ENCODE peak calls at places on chromosomes 4 and X, in seven cellular contexts. One of them, this sample, is unnamed.

GRCh38 chrX:15465347-15465746 is 27.8 kb downstream of the PIR start:
- DNase-seq in SK-N-SH: peak
- DNase-seq in K562: no peak
- DNase-seq in HCT116: no peak
- DNase-seq in HepG2: no peak
- DNase-seq in GM12878: peak
- DNase-seq in H1: no peak
- DNase-seq in this sample: no peak

GRCh38 chr4:3336389-3337356 is 43.9 kb downstream of the RGS12 start:
- DNase-seq in SK-N-SH: no peak
- DNase-seq in K562: no peak
- DNase-seq in HCT116: no peak
- DNase-seq in HepG2: no peak
- DNase-seq in GM12878: no peak
- DNase-seq in H1: no peak
- DNase-seq in this sample: no peak

GRCh38 chrX:149374751-149375150 is 130.4 kb downstream of the IDS start:
- DNase-seq in SK-N-SH: no peak
- DNase-seq in K562: no peak
- DNase-seq in HCT116: no peak
- DNase-seq in HepG2: no peak
- DNase-seq in GM12878: no peak
- DNase-seq in H1: no peak
- DNase-seq in this sample: no peak

GRCh38 chr4:6270691-6271121 is 1.1 kb downstream of the WFS1 start:
- DNase-seq in SK-N-SH: no peak
- DNase-seq in K562: no peak
- DNase-seq in HCT116: no peak
- DNase-seq in HepG2: no peak
- DNase-seq in GM12878: no peak
- DNase-seq in H1: no peak
- DNase-seq in this sample: no peak

GRCh38 chrX:30027636-30028035 is 187.7 kb upstream of the MAGEB2 start:
- DNase-seq in SK-N-SH: no peak
- DNase-seq in K562: no peak
- DNase-seq in HCT116: no peak
- DNase-seq in HepG2: no peak
- DNase-seq in GM12878: no peak
- DNase-seq in H1: no peak
- DNase-seq in this sample: no peak

GRCh38 chr4:113444386-113444785 is 317.2 kb downstream of the CAMK2D start:
- DNase-seq in SK-N-SH: no peak
- DNase-seq in K562: no peak
- DNase-seq in HCT116: no peak
- DNase-seq in HepG2: no peak
- DNase-seq in GM12878: no peak
- DNase-seq in H1: no peak
- DNase-seq in this sample: no peak

GRCh38 chr4:109631709-109632108 is 71.5 kb downstream of the CASP6 start:
- DNase-seq in SK-N-SH: no peak
- DNase-seq in K562: no peak
- DNase-seq in HCT116: no peak
- DNase-seq in HepG2: no peak
- DNase-seq in GM12878: no peak
- DNase-seq in H1: no peak
- DNase-seq in this sample: no peak

GRCh38 chr4:158710814-158711213 is 12.4 kb downstream of the PPID start:
- DNase-seq in SK-N-SH: no peak
- DNase-seq in K562: no peak
- DNase-seq in HCT116: no peak
- DNase-seq in HepG2: no peak
- DNase-seq in GM12878: no peak
- DNase-seq in H1: no peak
- DNase-seq in this sample: no peak

GRCh38 chr4:76300012-76300411 is 6.5 kb upstream of the STBD1 start:
- DNase-seq in SK-N-SH: no peak
- DNase-seq in K562: no peak
- DNase-seq in HCT116: no peak
- DNase-seq in HepG2: no peak
- DNase-seq in GM12878: no peak
- DNase-seq in H1: no peak
- DNase-seq in this sample: no peak

GRCh38 chrX:49986058-49986457 is 63.7 kb downstream of the CLCN5 start:
- DNase-seq in SK-N-SH: peak
- DNase-seq in K562: no peak
- DNase-seq in HCT116: no peak
- DNase-seq in HepG2: no peak
- DNase-seq in GM12878: no peak
- DNase-seq in H1: no peak
- DNase-seq in this sample: no peak

GRCh38 chrX:1661048-1661921 is 46.4 kb downstream of the ASMT start:
- DNase-seq in SK-N-SH: no peak
- DNase-seq in K562: peak
- DNase-seq in HCT116: peak
- DNase-seq in HepG2: peak
- DNase-seq in GM12878: peak
- DNase-seq in H1: peak
- DNase-seq in this sample: no peak

GRCh38 chr4:110637408-110638131 is 14.7 kb upstream of the PITX2 start:
- DNase-seq in SK-N-SH: no peak
- DNase-seq in K562: no peak
- DNase-seq in HCT116: no peak
- DNase-seq in HepG2: no peak
- DNase-seq in GM12878: no peak
- DNase-seq in H1: no peak
- DNase-seq in this sample: no peak

GRCh38 chr4:165765053-165765452 is 108.0 kb upstream of the TLL1 start:
- DNase-seq in SK-N-SH: no peak
- DNase-seq in K562: no peak
- DNase-seq in HCT116: no peak
- DNase-seq in HepG2: no peak
- DNase-seq in GM12878: no peak
- DNase-seq in H1: no peak
- DNase-seq in this sample: no peak

GRCh38 chr4:7641712-7642111 is 207.0 kb upstream of the PSAPL1 start:
- DNase-seq in SK-N-SH: no peak
- DNase-seq in K562: no peak
- DNase-seq in HCT116: no peak
- DNase-seq in HepG2: no peak
- DNase-seq in GM12878: no peak
- DNase-seq in H1: no peak
- DNase-seq in this sample: no peak

GRCh38 chrX:49858341-49858740 is 20.9 kb upstream of the USP27X start:
- DNase-seq in SK-N-SH: no peak
- DNase-seq in K562: no peak
- DNase-seq in HCT116: no peak
- DNase-seq in HepG2: peak
- DNase-seq in GM12878: no peak
- DNase-seq in H1: no peak
- DNase-seq in this sample: no peak

GRCh38 chr4:184103755-184104367 is 113.8 kb downstream of the ENPP6 start:
- DNase-seq in SK-N-SH: peak
- DNase-seq in K562: no peak
- DNase-seq in HCT116: no peak
- DNase-seq in HepG2: no peak
- DNase-seq in GM12878: no peak
- DNase-seq in H1: no peak
- DNase-seq in this sample: no peak

GRCh38 chrX:74465424-74465823 is 44.1 kb downstream of the SLC16A2 start:
- DNase-seq in SK-N-SH: no peak
- DNase-seq in K562: no peak
- DNase-seq in HCT116: no peak
- DNase-seq in HepG2: no peak
- DNase-seq in GM12878: no peak
- DNase-seq in H1: no peak
- DNase-seq in this sample: no peak

GRCh38 chrX:1239681-1240142 is 27.3 kb upstream of the CRLF2 start:
- DNase-seq in SK-N-SH: no peak
- DNase-seq in K562: no peak
- DNase-seq in HCT116: no peak
- DNase-seq in HepG2: no peak
- DNase-seq in GM12878: peak
- DNase-seq in H1: no peak
- DNase-seq in this sample: no peak

GRCh38 chrX:136953867-136954787 is 73.6 kb upstream of the RBMX start:
- DNase-seq in SK-N-SH: peak
- DNase-seq in K562: peak
- DNase-seq in HCT116: peak
- DNase-seq in HepG2: peak
- DNase-seq in GM12878: peak
- DNase-seq in H1: peak
- DNase-seq in this sample: peak

GRCh38 chrX:38959736-38960534 is 158.7 kb downstream of the MID1IP1 start:
- DNase-seq in SK-N-SH: no peak
- DNase-seq in K562: no peak
- DNase-seq in HCT116: no peak
- DNase-seq in HepG2: no peak
- DNase-seq in GM12878: no peak
- DNase-seq in H1: no peak
- DNase-seq in this sample: no peak

GRCh38 chrX:28542791-28543190 is 44.5 kb upstream of the IL1RAPL1 start:
- DNase-seq in SK-N-SH: no peak
- DNase-seq in K562: no peak
- DNase-seq in HCT116: no peak
- DNase-seq in HepG2: no peak
- DNase-seq in GM12878: no peak
- DNase-seq in H1: no peak
- DNase-seq in this sample: no peak

GRCh38 chr4:37924946-37925345 is 34.1 kb downstream of the TBC1D1 start:
- DNase-seq in SK-N-SH: no peak
- DNase-seq in K562: no peak
- DNase-seq in HCT116: no peak
- DNase-seq in HepG2: no peak
- DNase-seq in GM12878: no peak
- DNase-seq in H1: no peak
- DNase-seq in this sample: no peak

GRCh38 chrX:136750364-136750763 is 30.4 kb downstream of the ARHGEF6 start:
- DNase-seq in SK-N-SH: no peak
- DNase-seq in K562: no peak
- DNase-seq in HCT116: no peak
- DNase-seq in HepG2: no peak
- DNase-seq in GM12878: no peak
- DNase-seq in H1: no peak
- DNase-seq in this sample: no peak

GRCh38 chrX:146186540-146186939 is 368.9 kb downstream of the SLITRK2 start:
- DNase-seq in SK-N-SH: no peak
- DNase-seq in K562: no peak
- DNase-seq in HCT116: no peak
- DNase-seq in HepG2: no peak
- DNase-seq in GM12878: no peak
- DNase-seq in H1: no peak
- DNase-seq in this sample: no peak

GRCh38 chrX:129652565-129653169 is 2.1 kb downstream of the APLN start:
- DNase-seq in SK-N-SH: no peak
- DNase-seq in K562: no peak
- DNase-seq in HCT116: no peak
- DNase-seq in HepG2: no peak
- DNase-seq in GM12878: no peak
- DNase-seq in H1: no peak
- DNase-seq in this sample: no peak

DNA sequence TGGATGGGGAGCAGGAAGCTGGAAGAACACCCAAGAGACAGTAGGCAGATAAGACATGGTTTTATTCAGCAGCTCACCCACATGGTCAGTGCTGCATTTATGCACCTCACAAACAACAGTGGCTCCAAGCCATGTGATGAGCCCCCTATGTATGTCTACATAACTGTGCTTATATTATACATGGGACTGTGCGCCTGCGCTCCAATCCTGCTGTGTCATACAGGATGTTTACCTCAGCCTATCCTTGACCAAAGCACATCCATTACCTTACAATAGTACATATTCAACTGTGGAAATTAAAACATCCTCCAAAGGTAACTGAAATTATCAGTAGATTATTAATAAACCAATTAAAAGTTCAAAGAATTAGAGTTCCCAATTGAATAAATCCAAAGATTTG is 44.1 kb upstream of the SGMS2 start:
- DNase-seq in SK-N-SH: no peak
- DNase-seq in K562: no peak
- DNase-seq in HCT116: peak
- DNase-seq in HepG2: no peak
- DNase-seq in GM12878: no peak
- DNase-seq in H1: no peak
- DNase-seq in this sample: no peak
- TF ChIP-seq SIN3A in SK-N-SH: no peak
- TF ChIP-seq SIN3A in K562: no peak
- TF ChIP-seq SIN3A in HCT116: no peak
- TF ChIP-seq SIN3A in HepG2: no peak
- TF ChIP-seq SIN3A in GM12878: no peak
- TF ChIP-seq SIN3A in H1: no peak
- TF ChIP-seq SIN3A in this sample: no peak

GRCh38 chrX:21744060-21744459 is 13.9 kb downstream of the SMPX start:
- DNase-seq in SK-N-SH: no peak
- DNase-seq in K562: no peak
- DNase-seq in HCT116: no peak
- DNase-seq in HepG2: no peak
- DNase-seq in GM12878: no peak
- DNase-seq in H1: no peak
- DNase-seq in this sample: no peak
- H3K27ac ChIP-seq in SK-N-SH: no peak
- H3K27ac ChIP-seq in K562: no peak
- H3K27ac ChIP-seq in HCT116: no peak
- H3K27ac ChIP-seq in HepG2: no peak
- H3K27ac ChIP-seq in GM12878: no peak
- H3K27ac ChIP-seq in H1: no peak
- H3K27ac ChIP-seq in this sample: no peak

GRCh38 chrX:85851418-85851817 is 195.9 kb downstream of the CHM start:
- DNase-seq in SK-N-SH: peak
- DNase-seq in K562: peak
- DNase-seq in HCT116: peak
- DNase-seq in HepG2: peak
- DNase-seq in GM12878: no peak
- DNase-seq in H1: peak
- DNase-seq in this sample: peak
- TF ChIP-seq SIN3A in SK-N-SH: no peak
- TF ChIP-seq SIN3A in K562: no peak
- TF ChIP-seq SIN3A in HCT116: no peak
- TF ChIP-seq SIN3A in HepG2: no peak
- TF ChIP-seq SIN3A in GM12878: no peak
- TF ChIP-seq SIN3A in H1: no peak
- TF ChIP-seq SIN3A in this sample: no peak

GRCh38 chrX:108437354-108437753 is 868 bp downstream of the COL4A6 start:
- DNase-seq in SK-N-SH: no peak
- DNase-seq in K562: no peak
- DNase-seq in HCT116: no peak
- DNase-seq in HepG2: no peak
- DNase-seq in GM12878: no peak
- DNase-seq in H1: no peak
- DNase-seq in this sample: no peak

GRCh38 chrX:108435261-108435660 is 3.0 kb downstream of the COL4A6 start:
- DNase-seq in SK-N-SH: no peak
- DNase-seq in K562: no peak
- DNase-seq in HCT116: no peak
- DNase-seq in HepG2: no peak
- DNase-seq in GM12878: no peak
- DNase-seq in H1: no peak
- DNase-seq in this sample: no peak

GRCh38 chrX:108439961-108440696 is 491 bp downstream of the COL4A5 start:
- DNase-seq in SK-N-SH: no peak
- DNase-seq in K562: peak
- DNase-seq in HCT116: no peak
- DNase-seq in HepG2: no peak
- DNase-seq in GM12878: no peak
- DNase-seq in H1: no peak
- DNase-seq in this sample: no peak

GRCh38 chrX:108439434-108439883 is at the start of gene COL4A5:
- DNase-seq in SK-N-SH: no peak
- DNase-seq in K562: peak
- DNase-seq in HCT116: peak
- DNase-seq in HepG2: peak
- DNase-seq in GM12878: no peak
- DNase-seq in H1: peak
- DNase-seq in this sample: peak

GRCh38 chrX:108437789-108438623 is at the start of gene COL4A6:
- DNase-seq in SK-N-SH: no peak
- DNase-seq in K562: peak
- DNase-seq in HCT116: no peak
- DNase-seq in HepG2: peak
- DNase-seq in GM12878: no peak
- DNase-seq in H1: peak
- DNase-seq in this sample: no peak
- H3K27ac ChIP-seq in SK-N-SH: no peak
- H3K27ac ChIP-seq in K562: no peak
- H3K27ac ChIP-seq in HCT116: peak
- H3K27ac ChIP-seq in HepG2: no peak
- H3K27ac ChIP-seq in GM12878: no peak
- H3K27ac ChIP-seq in H1: no peak
- H3K27ac ChIP-seq in this sample: no peak

This sample was measured in Panc1.